ENCODE peak calls at places on chromosomes 4 and X, in five cellular contexts. One of them, this sample, is unnamed.

GRCh38 chr4:184397516-184398163 is 76.7 kb downstream of the IRF2 start:
- DNase-seq in A549: no peak
- DNase-seq in SK-N-SH: no peak
- DNase-seq in K562: no peak
- DNase-seq in GM12878: no peak
- DNase-seq in this sample: no peak

GRCh38 chrX:108447303-108447702 is 7.7 kb downstream of the COL4A5 start:
- DNase-seq in A549: peak
- DNase-seq in SK-N-SH: no peak
- DNase-seq in K562: no peak
- DNase-seq in GM12878: no peak
- DNase-seq in this sample: peak

GRCh38 chr4:55004831-55005230 is 120.6 kb downstream of the KDR start:
- DNase-seq in A549: no peak
- DNase-seq in SK-N-SH: no peak
- DNase-seq in K562: no peak
- DNase-seq in GM12878: no peak
- DNase-seq in this sample: no peak

GRCh38 chr4:157151711-157152110 is 68.8 kb upstream of the GRIA2 start:
- DNase-seq in A549: no peak
- DNase-seq in SK-N-SH: no peak
- DNase-seq in K562: no peak
- DNase-seq in GM12878: no peak
- DNase-seq in this sample: no peak

GRCh38 chr4:167555338-167556022 is 321.2 kb upstream of the SPOCK3 start:
- DNase-seq in A549: peak
- DNase-seq in SK-N-SH: no peak
- DNase-seq in K562: no peak
- DNase-seq in GM12878: peak
- DNase-seq in this sample: no peak

GRCh38 chr4:33357121-33357520 is 2637.0 kb downstream of the PCDH7 start:
- DNase-seq in A549: no peak
- DNase-seq in SK-N-SH: no peak
- DNase-seq in K562: no peak
- DNase-seq in GM12878: no peak
- DNase-seq in this sample: no peak

GRCh38 chrX:23317799-23318724 is 16.6 kb upstream of the PTCHD1 start:
- DNase-seq in A549: peak
- DNase-seq in SK-N-SH: peak
- DNase-seq in K562: peak
- DNase-seq in GM12878: no peak
- DNase-seq in this sample: no peak

GRCh38 chrX:119885554-119886428 is 9.9 kb upstream of the AKAP14 start:
- DNase-seq in A549: peak
- DNase-seq in SK-N-SH: no peak
- DNase-seq in K562: peak
- DNase-seq in GM12878: no peak
- DNase-seq in this sample: peak

GRCh38 chr4:25814323-25814722 is 48.5 kb downstream of the SEL1L3 start:
- DNase-seq in A549: peak
- DNase-seq in SK-N-SH: no peak
- DNase-seq in K562: no peak
- DNase-seq in GM12878: no peak
- DNase-seq in this sample: peak

GRCh38 chrX:118528089-118528753 is 32.6 kb downstream of the DOCK11 start:
- DNase-seq in A549: no peak
- DNase-seq in SK-N-SH: no peak
- DNase-seq in K562: no peak
- DNase-seq in GM12878: peak
- DNase-seq in this sample: no peak

GRCh38 chrX:104284407-104285000 is 29.8 kb upstream of the ESX1 start:
- DNase-seq in A549: no peak
- DNase-seq in SK-N-SH: no peak
- DNase-seq in K562: no peak
- DNase-seq in GM12878: no peak
- DNase-seq in this sample: no peak

GRCh38 chr4:38723726-38724506 is 58.9 kb downstream of the TLR10 start:
- DNase-seq in A549: no peak
- DNase-seq in SK-N-SH: no peak
- DNase-seq in K562: peak
- DNase-seq in GM12878: no peak
- DNase-seq in this sample: no peak

GRCh38 chr4:30714408-30715031 is 5.6 kb upstream of the PCDH7 start:
- DNase-seq in A549: peak
- DNase-seq in SK-N-SH: peak
- DNase-seq in K562: peak
- DNase-seq in GM12878: no peak
- DNase-seq in this sample: peak

GRCh38 chr4:101347267-101347556 is at the start of gene PPP3CA:
- DNase-seq in A549: no peak
- DNase-seq in SK-N-SH: peak
- DNase-seq in K562: no peak
- DNase-seq in GM12878: no peak
- DNase-seq in this sample: no peak

GRCh38 chr4:101345271-101345595 is 2.1 kb downstream of the PPP3CA start:
- DNase-seq in A549: no peak
- DNase-seq in SK-N-SH: peak
- DNase-seq in K562: no peak
- DNase-seq in GM12878: no peak
- DNase-seq in this sample: peak

GRCh38 chr4:101346562-101347266 is 612 bp downstream of the PPP3CA start:
- DNase-seq in A549: peak
- DNase-seq in SK-N-SH: no peak
- DNase-seq in K562: peak
- DNase-seq in GM12878: no peak
- DNase-seq in this sample: peak

GRCh38 chr4:101346312-101346561 is 1.1 kb downstream of the PPP3CA start:
- DNase-seq in A549: no peak
- DNase-seq in SK-N-SH: peak
- DNase-seq in K562: no peak
- DNase-seq in GM12878: no peak
- DNase-seq in this sample: no peak

GRCh38 chr4:101345596-101346311 is 1.6 kb downstream of the PPP3CA start:
- DNase-seq in A549: peak
- DNase-seq in SK-N-SH: peak
- DNase-seq in K562: peak
- DNase-seq in GM12878: no peak
- DNase-seq in this sample: peak
- TF ChIP-seq RCOR1 in A549: no peak
- TF ChIP-seq RCOR1 in SK-N-SH: no peak
- TF ChIP-seq RCOR1 in K562: no peak
- TF ChIP-seq RCOR1 in GM12878: no peak
- TF ChIP-seq RCOR1 in this sample: no peak

GRCh38 chr4:186203391-186203802 is 12.0 kb downstream of the CYP4V2 start:
- DNase-seq in A549: no peak
- DNase-seq in SK-N-SH: peak
- DNase-seq in K562: peak
- DNase-seq in GM12878: no peak
- DNase-seq in this sample: peak
- TF ChIP-seq RCOR1 in A549: no peak
- TF ChIP-seq RCOR1 in SK-N-SH: no peak
- TF ChIP-seq RCOR1 in K562: no peak
- TF ChIP-seq RCOR1 in GM12878: no peak
- TF ChIP-seq RCOR1 in this sample: no peak

GRCh38 chr4:106355193-106355592 is 13.4 kb downstream of the GIMD1 start:
- DNase-seq in A549: no peak
- DNase-seq in SK-N-SH: no peak
- DNase-seq in K562: no peak
- DNase-seq in GM12878: no peak
- DNase-seq in this sample: no peak
- TF ChIP-seq RCOR1 in A549: no peak
- TF ChIP-seq RCOR1 in SK-N-SH: no peak
- TF ChIP-seq RCOR1 in K562: no peak
- TF ChIP-seq RCOR1 in GM12878: no peak
- TF ChIP-seq RCOR1 in this sample: no peak

GRCh38 chrX:87941841-87942240 is 424.2 kb downstream of the KLHL4 start:
- DNase-seq in A549: no peak
- DNase-seq in SK-N-SH: no peak
- DNase-seq in K562: no peak
- DNase-seq in GM12878: no peak
- DNase-seq in this sample: no peak
- TF ChIP-seq RCOR1 in A549: no peak
- TF ChIP-seq RCOR1 in SK-N-SH: no peak
- TF ChIP-seq RCOR1 in K562: no peak
- TF ChIP-seq RCOR1 in GM12878: no peak
- TF ChIP-seq RCOR1 in this sample: no peak